ENCODE peak calls at places on chromosomes 4 and X, in ten cellular contexts. J, C, E, L, K, O, H, Q, G and A are unnamed samples.

GRCh38 chrX:100928660-100929613 is at the start of gene XKRX:
- DNase-seq in J (peak), C (peak), E (peak), L (peak), K (no peak), O (peak), H (no peak), Q (peak), G (peak), A (peak)

GRCh38 chr4:40763228-40763716 is 13.5 kb downstream of the NSUN7 start:
- DNase-seq in J (no peak), C (no peak), E (no peak), L (no peak), K (no peak), O (no peak), H (no peak), Q (no peak), G (peak), A (no peak)

GRCh38 chrX:9770319-9770718 is 4.7 kb upstream of the GPR143 start:
- DNase-seq in J (no peak), C (no peak), E (no peak), L (no peak), K (no peak), O (no peak), H (no peak), Q (no peak), G (no peak), A (no peak)

GRCh38 chr4:46503739-46504138 is 113.8 kb upstream of the GABRA2 start:
- DNase-seq in J (no peak), C (no peak), E (no peak), L (no peak), K (no peak), O (no peak), H (no peak), Q (no peak), G (no peak), A (no peak)

GRCh38 chr4:36944227-36944626 is 300.3 kb upstream of the NWD2 start:
- DNase-seq in J (no peak), C (no peak), E (no peak), L (no peak), K (no peak), O (no peak), H (no peak), Q (no peak), G (no peak), A (no peak)

GRCh38 chrX:74924449-74925209 is 623 bp downstream of the NEXMIF start:
- DNase-seq in J (peak), C (no peak), E (peak), L (peak), K (peak), O (peak), H (no peak), Q (peak), G (peak), A (peak)

GRCh38 chr4:37827030-37827705 is 682 bp downstream of the PGM2 start:
- DNase-seq in J (peak), C (no peak), E (peak), L (peak), K (peak), O (peak), H (no peak), Q (no peak), G (peak), A (no peak)

GRCh38 chr4:159983080-159983479 is 880.2 kb downstream of the RAPGEF2 start:
- DNase-seq in J (no peak), C (no peak), E (no peak), L (no peak), K (no peak), O (no peak), H (no peak), Q (no peak), G (no peak), A (no peak)

GRCh38 chr4:19566041-19566440 is 685.7 kb upstream of the SLIT2 start:
- DNase-seq in J (no peak), C (no peak), E (no peak), L (no peak), K (no peak), O (no peak), H (no peak), Q (no peak), G (no peak), A (no peak)

GRCh38 chrX:100659431-100660137 is 15.6 kb downstream of the SRPX2 start:
- DNase-seq in J (no peak), C (no peak), E (no peak), L (peak), K (no peak), O (no peak), H (no peak), Q (no peak), G (no peak), A (no peak)

GRCh38 chrX:43882294-43882681 is at the start of gene MAOB:
- DNase-seq in J (peak), C (no peak), E (peak), L (peak), K (peak), O (peak), H (no peak), Q (no peak), G (no peak), A (no peak)

GRCh38 chr4:175784986-175785525 is 27.0 kb downstream of the GPM6A start:
- DNase-seq in J (no peak), C (no peak), E (no peak), L (no peak), K (no peak), O (no peak), H (no peak), Q (no peak), G (no peak), A (no peak)

GRCh38 chr4:18570370-18570769 is 548.8 kb upstream of the LCORL start:
- DNase-seq in J (no peak), C (no peak), E (no peak), L (no peak), K (no peak), O (no peak), H (no peak), Q (no peak), G (no peak), A (no peak)

GRCh38 chr4:41991916-41992767 is 1.8 kb downstream of the SLC30A9 start:
- DNase-seq in J (no peak), C (no peak), E (no peak), L (no peak), K (no peak), O (no peak), H (no peak), Q (no peak), G (no peak), A (no peak)

GRCh38 chrX:137051978-137052640 is 18.3 kb upstream of the GPR101 start:
- DNase-seq in J (peak), C (peak), E (peak), L (peak), K (peak), O (peak), H (no peak), Q (peak), G (peak), A (no peak)

GRCh38 chr4:170589597-170590191 is 499.9 kb upstream of the AADAT start:
- DNase-seq in J (no peak), C (no peak), E (no peak), L (no peak), K (no peak), O (no peak), H (no peak), Q (no peak), G (peak), A (no peak)

GRCh38 chr4:159435561-159436023 is 332.7 kb downstream of the RAPGEF2 start:
- DNase-seq in J (no peak), C (no peak), E (no peak), L (no peak), K (no peak), O (no peak), H (no peak), Q (no peak), G (no peak), A (no peak)

GRCh38 chr4:54100607-54101189 is 735 bp downstream of the GSX2 start:
- DNase-seq in J (no peak), C (no peak), E (no peak), L (no peak), K (no peak), O (no peak), H (no peak), Q (no peak), G (no peak), A (no peak)

GRCh38 chrX:74422576-74423288 is 1.4 kb downstream of the SLC16A2 start:
- DNase-seq in J (peak), C (no peak), E (peak), L (peak), K (peak), O (peak), H (no peak), Q (peak), G (peak), A (no peak)

GRCh38 chr4:129899849-129900248 is 803.9 kb downstream of the C4orf33 start:
- DNase-seq in J (no peak), C (no peak), E (no peak), L (no peak), K (no peak), O (no peak), H (no peak), Q (no peak), G (no peak), A (no peak)

GRCh38 chr4:10893417-10893816 is 208.8 kb upstream of the CLNK start:
- DNase-seq in J (no peak), C (no peak), E (peak), L (no peak), K (no peak), O (peak), H (no peak), Q (no peak), G (peak), A (no peak)

GRCh38 chr4:130043796-130044195 is 947.8 kb downstream of the C4orf33 start:
- DNase-seq in J (no peak), C (no peak), E (no peak), L (no peak), K (no peak), O (no peak), H (no peak), Q (no peak), G (no peak), A (no peak)

GRCh38 chr4:132383571-132384199 is 765.4 kb upstream of the PCDH10 start:
- DNase-seq in J (no peak), C (no peak), E (no peak), L (no peak), K (no peak), O (no peak), H (no peak), Q (no peak), G (no peak), A (no peak)

GRCh38 chr4:84418032-84418709 is 80.9 kb downstream of the NKX6-1 start:
- DNase-seq in J (no peak), C (no peak), E (no peak), L (peak), K (no peak), O (no peak), H (no peak), Q (no peak), G (no peak), A (no peak)

GRCh38 chr4:101885574-101885973 is 95.0 kb downstream of the BANK1 start:
- DNase-seq in J (no peak), C (no peak), E (no peak), L (no peak), K (no peak), O (no peak), H (no peak), Q (no peak), G (no peak), A (no peak)

GRCh38 chr4:139207247-139207646 is 30.2 kb upstream of the ELF2 start:
- DNase-seq in J (no peak), C (peak), E (no peak), L (no peak), K (no peak), O (no peak), H (no peak), Q (no peak), G (no peak), A (no peak)

GRCh38 chr4:95643627-95644026 is 94.9 kb upstream of the UNC5C start:
- DNase-seq in J (no peak), C (no peak), E (no peak), L (no peak), K (no peak), O (no peak), H (no peak), Q (no peak), G (no peak), A (no peak)

GRCh38 chr4:8191136-8191747 is 7.8 kb upstream of the SH3TC1 start:
- DNase-seq in J (peak), C (peak), E (peak), L (peak), K (peak), O (peak), H (peak), Q (no peak), G (no peak), A (no peak)

GRCh38 chr4:124713213-124713592 is 671 bp upstream of the ANKRD50 start:
- DNase-seq in J (peak), C (peak), E (peak), L (peak), K (peak), O (peak), H (no peak), Q (peak), G (no peak), A (peak)

GRCh38 chr4:124710911-124711310 is 1.6 kb downstream of the ANKRD50 start:
- DNase-seq in J (peak), C (no peak), E (no peak), L (no peak), K (no peak), O (peak), H (no peak), Q (no peak), G (no peak), A (no peak)

GRCh38 chr4:124710253-124710849 is 2.2 kb downstream of the ANKRD50 start:
- DNase-seq in J (no peak), C (no peak), E (no peak), L (no peak), K (no peak), O (no peak), H (no peak), Q (no peak), G (no peak), A (no peak)

GRCh38 chr4:124712417-124713212 is at the start of gene ANKRD50:
- DNase-seq in J (peak), C (peak), E (peak), L (peak), K (peak), O (peak), H (peak), Q (peak), G (peak), A (peak)

DNA sequence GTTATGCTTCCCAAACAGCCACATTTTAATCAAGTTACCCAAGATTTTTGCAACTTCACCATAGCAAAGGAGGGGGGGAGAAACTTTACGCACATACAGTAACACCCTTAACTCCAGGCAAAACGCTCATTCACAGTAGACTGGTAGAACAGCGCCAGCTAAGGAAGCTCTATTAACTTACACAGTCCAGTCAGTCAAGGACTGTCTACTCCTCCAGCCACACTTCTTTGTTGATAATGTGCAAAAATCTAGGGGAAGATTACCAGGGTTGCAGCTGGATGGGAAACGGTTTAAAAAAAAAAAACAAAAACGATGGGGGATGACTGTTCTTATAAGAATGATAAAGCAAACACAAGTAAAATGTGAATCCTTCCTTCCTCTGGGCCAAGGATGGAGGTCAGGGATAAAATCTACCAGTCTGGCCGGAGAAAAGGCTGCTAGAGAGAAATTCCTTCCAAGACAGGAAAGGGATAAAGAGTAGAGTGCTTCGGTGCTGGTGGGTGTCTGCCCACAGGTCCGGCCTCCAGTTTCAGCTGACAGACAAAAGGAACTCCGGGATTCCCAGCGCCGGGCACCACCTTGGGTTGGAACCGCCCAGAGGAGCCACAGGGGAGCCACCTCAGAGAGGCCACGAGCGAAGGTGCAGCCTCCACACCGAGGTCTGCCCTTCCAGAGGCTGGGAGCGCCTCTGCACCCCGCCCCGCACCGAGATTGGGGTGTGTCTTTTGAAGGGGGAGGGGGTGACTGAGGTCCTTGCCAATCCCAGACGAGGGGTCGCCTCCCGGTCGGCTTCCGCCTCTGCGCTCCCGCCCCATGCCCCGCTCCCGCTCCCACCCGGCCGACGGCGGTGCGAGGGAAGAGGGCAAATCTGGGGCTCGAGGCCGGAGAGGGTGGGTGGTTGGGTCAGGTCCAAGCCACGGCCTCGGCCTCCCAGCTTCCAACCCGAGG is 789 bp downstream of the ANKRD50 start:
- DNase-seq in J (peak), C (peak), E (peak), L (peak), K (peak), O (peak), H (peak), Q (peak), G (peak), A (peak)
- TF ChIP-seq POLR2A in J (no peak), C (no peak), E (no peak), L (peak), K (no peak), O (no peak), H (no peak), Q (no peak), G (no peak), A (no peak)

DNA sequence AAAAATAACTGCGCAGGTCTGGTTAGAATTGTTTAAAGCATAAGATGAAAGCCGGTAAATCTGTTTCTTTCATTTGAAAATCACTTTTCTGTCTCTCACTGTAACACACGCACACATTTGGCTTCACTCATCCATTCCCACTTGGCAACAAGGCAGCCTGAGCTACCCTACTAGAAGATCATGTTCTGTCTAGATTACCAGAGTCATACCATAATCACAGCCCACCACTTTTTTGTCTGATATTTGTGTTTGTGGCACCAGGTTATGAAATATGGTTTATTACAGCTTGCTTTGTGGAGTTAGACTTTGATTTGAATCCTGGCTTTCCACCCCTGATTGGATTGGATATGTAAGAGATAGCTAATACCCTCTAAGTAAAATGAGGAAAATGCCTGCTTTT is 2.2 kb downstream of the USO1 start:
- DNase-seq in J (no peak), C (no peak), E (no peak), L (no peak), K (no peak), O (peak), H (no peak), Q (no peak), G (no peak), A (no peak)
- TF ChIP-seq POLR2A in J (no peak), C (no peak), E (no peak), L (no peak), K (no peak), O (no peak), H (no peak), Q (no peak), G (no peak), A (no peak)

GRCh38 chr4:145937990-145938611 is 522 bp downstream of the ZNF827 start:
- DNase-seq in J (peak), C (no peak), E (peak), L (peak), K (no peak), O (peak), H (no peak), Q (no peak), G (no peak), A (no peak)
- TF ChIP-seq POLR2A in J (no peak), C (no peak), E (no peak), L (no peak), K (no peak), O (no peak), H (no peak), Q (no peak), G (peak), A (no peak)

DNA sequence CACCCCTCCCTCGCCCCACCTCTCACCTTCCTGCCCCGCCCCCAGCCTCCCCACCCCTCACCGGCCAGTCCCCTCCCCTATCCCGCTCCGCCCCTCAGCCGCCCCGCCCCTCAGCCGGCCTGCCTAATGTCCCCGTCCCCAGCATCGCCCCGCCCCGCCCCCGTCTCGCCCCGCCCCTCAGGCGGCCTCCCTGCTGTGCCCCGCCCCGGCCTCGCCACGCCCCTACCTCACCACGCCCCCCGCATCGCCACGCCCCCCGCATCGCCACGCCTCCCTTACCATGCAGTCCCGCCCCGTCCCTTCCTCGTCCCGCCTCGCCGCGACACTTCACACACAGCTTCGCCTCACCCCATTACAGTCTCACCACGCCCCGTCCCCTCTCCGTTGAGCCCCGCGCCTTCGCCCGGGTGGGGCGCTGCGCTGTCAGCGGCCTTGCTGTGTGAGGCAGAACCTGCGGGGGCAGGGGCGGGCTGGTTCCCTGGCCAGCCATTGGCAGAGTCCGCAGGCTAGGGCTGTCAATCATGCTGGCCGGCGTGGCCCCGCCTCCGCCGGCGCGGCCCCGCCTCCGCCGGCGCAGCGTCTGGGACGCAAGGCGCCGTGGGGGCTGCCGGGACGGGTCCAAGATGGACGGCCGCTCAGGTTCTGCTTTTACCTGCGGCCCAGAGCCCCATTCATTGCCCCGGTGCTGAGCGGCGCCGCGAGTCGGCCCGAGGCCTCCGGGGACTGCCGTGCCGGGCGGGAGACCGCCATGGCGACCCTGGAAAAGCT is at the start of the genes HTT and HTT-AS:
- DNase-seq in J (peak), C (peak), E (peak), L (peak), K (peak), O (peak), H (peak), Q (peak), G (peak), A (peak)
- TF ChIP-seq POLR2A in J (peak), C (peak), E (peak), L (peak), K (peak), O (peak), H (no peak), Q (peak), G (peak), A (no peak)

GRCh38 chrX:135521405-135522131 is 1.1 kb downstream of the INTS6L start:
- DNase-seq in J (peak), C (peak), E (peak), L (peak), K (peak), O (peak), H (peak), Q (peak), G (peak), A (peak)
- TF ChIP-seq POLR2A in J (peak), C (no peak), E (peak), L (peak), K (peak), O (no peak), H (no peak), Q (peak), G (peak), A (no peak)

GRCh38 chrX:65601126-65601525 is 66.3 kb upstream of the MSN start:
- DNase-seq in J (no peak), C (no peak), E (no peak), L (no peak), K (no peak), O (no peak), H (no peak), Q (no peak), G (no peak), A (no peak)

GRCh38 chrX:65600106-65600505 is 65.5 kb upstream of the LAS1L start:
- DNase-seq in J (no peak), C (no peak), E (no peak), L (no peak), K (no peak), O (no peak), H (no peak), Q (no peak), G (no peak), A (no peak)

GRCh38 chrX:65596270-65596669 is 61.7 kb upstream of the LAS1L start:
- DNase-seq in J (no peak), C (no peak), E (peak), L (peak), K (no peak), O (peak), H (no peak), Q (no peak), G (no peak), A (no peak)

GRCh38 chrX:65598559-65599147 is 64.1 kb upstream of the LAS1L start:
- DNase-seq in J (no peak), C (no peak), E (no peak), L (no peak), K (no peak), O (no peak), H (no peak), Q (no peak), G (no peak), A (no peak)

GRCh38 chrX:65601530-65602281 is 65.7 kb upstream of the MSN start:
- DNase-seq in J (peak), C (peak), E (peak), L (peak), K (peak), O (peak), H (peak), Q (peak), G (no peak), A (peak)
- TF ChIP-seq POLR2A in J (no peak), C (no peak), E (no peak), L (no peak), K (no peak), O (no peak), H (no peak), Q (no peak), G (no peak), A (no peak)

GRCh38 chrX:154444001-154444754 is at the start of gene FAM50A:
- DNase-seq in J (peak), C (peak), E (peak), L (peak), K (peak), O (peak), H (no peak), Q (no peak), G (peak), A (peak)
- TF ChIP-seq POLR2A in J (peak), C (peak), E (peak), L (no peak), K (no peak), O (no peak), H (no peak), Q (no peak), G (no peak), A (no peak)